ENCODE peak calls at places on chromosomes 1 and 21, in ten cellular contexts. X is astrocyte; J is BE2C; D is HAP-1; C is left lung; U is kidney epithelial cell; Y is retinal pigment epithelial cell; Z is endodermal cell; S is effector memory CD4-positive, alpha-beta T cell; P is lower leg skin. E is an unnamed sample.
A peak's percentile ranks its signal among the peaks of the same experiment; 100 is the strongest.

GRCh38 chr1:188070848-188071247 is 1242.1 kb downstream of the PLA2G4A start:
- DNase-seq in X (no peak), J (no peak), D (no peak), C (no peak), U (no peak), Y (no peak), Z (peak; percentile 69), S (no peak), P (no peak), E (no peak)

GRCh38 chr1:11648732-11649158 is 5.5 kb downstream of the FBXO2 start:
- DNase-seq in X (no peak), J (no peak), D (no peak), C (no peak), U (no peak), Y (no peak), Z (peak; percentile 89), S (peak; percentile 23), P (no peak), E (no peak)

GRCh38 chr1:43881415-43881814 is 52.2 kb upstream of the ARTN start:
- DNase-seq in X (no peak), J (peak; percentile 41), D (no peak), C (no peak), U (no peak), Y (no peak), Z (peak; percentile 75), S (no peak), P (no peak), E (peak; percentile 14)

GRCh38 chr1:59096501-59096900 is 200.4 kb upstream of the FGGY start:
- DNase-seq in X (no peak), J (no peak), D (no peak), C (no peak), U (no peak), Y (no peak), Z (no peak), S (no peak), P (no peak), E (no peak)

GRCh38 chr1:39434797-39435395 is 56.5 kb upstream of the BMP8A start:
- DNase-seq in X (peak; percentile 47), J (no peak), D (no peak), C (no peak), U (peak; percentile 45), Y (no peak), Z (no peak), S (no peak), P (no peak), E (no peak)

GRCh38 chr1:29650476-29650875 is 414.2 kb downstream of the PTPRU start:
- DNase-seq in X (no peak), J (no peak), D (no peak), C (no peak), U (no peak), Y (no peak), Z (peak; percentile 30), S (no peak), P (no peak), E (no peak)

GRCh38 chr1:67766117-67766978 is 66.9 kb downstream of the GNG12 start:
- DNase-seq in X (peak; percentile 92), J (peak; percentile 40), D (peak; percentile 51), C (peak; percentile 41), U (no peak), Y (peak; percentile 73), Z (peak; percentile 70), S (no peak), P (peak; percentile 44), E (peak; percentile 96)

GRCh38 chr21:34112316-34113033 is 39.1 kb downstream of the MRPS6 start:
- DNase-seq in X (peak; percentile 55), J (no peak), D (no peak), C (no peak), U (no peak), Y (no peak), Z (no peak), S (no peak), P (no peak), E (no peak)

GRCh38 chr1:41330588-41331545 is 30.4 kb upstream of the FOXO6 start:
- DNase-seq in X (no peak), J (no peak), D (peak; percentile 41), C (no peak), U (no peak), Y (no peak), Z (peak; percentile 91), S (no peak), P (peak; percentile 9), E (no peak)

GRCh38 chr1:229952135-229952534 is 114.9 kb upstream of the GALNT2 start:
- DNase-seq in X (no peak), J (no peak), D (no peak), C (no peak), U (no peak), Y (no peak), Z (no peak), S (no peak), P (no peak), E (no peak)

GRCh38 chr1:204623894-204624361 is 61.6 kb downstream of the LRRN2 start:
- DNase-seq in X (no peak), J (peak; percentile 83), D (no peak), C (no peak), U (no peak), Y (no peak), Z (peak; percentile 81), S (no peak), P (no peak), E (no peak)

GRCh38 chr1:67338642-67339041 is 31.0 kb downstream of the IL12RB2 start:
- DNase-seq in X (no peak), J (no peak), D (no peak), C (no peak), U (no peak), Y (no peak), Z (no peak), S (no peak), P (no peak), E (peak; percentile 10)

GRCh38 chr1:202010042-202011015 is at the start of gene ELF3:
- DNase-seq in X (no peak), J (no peak), D (no peak), C (peak; percentile 86), U (peak; percentile 97), Y (no peak), Z (peak; percentile 97), S (no peak), P (no peak), E (no peak)

DNA sequence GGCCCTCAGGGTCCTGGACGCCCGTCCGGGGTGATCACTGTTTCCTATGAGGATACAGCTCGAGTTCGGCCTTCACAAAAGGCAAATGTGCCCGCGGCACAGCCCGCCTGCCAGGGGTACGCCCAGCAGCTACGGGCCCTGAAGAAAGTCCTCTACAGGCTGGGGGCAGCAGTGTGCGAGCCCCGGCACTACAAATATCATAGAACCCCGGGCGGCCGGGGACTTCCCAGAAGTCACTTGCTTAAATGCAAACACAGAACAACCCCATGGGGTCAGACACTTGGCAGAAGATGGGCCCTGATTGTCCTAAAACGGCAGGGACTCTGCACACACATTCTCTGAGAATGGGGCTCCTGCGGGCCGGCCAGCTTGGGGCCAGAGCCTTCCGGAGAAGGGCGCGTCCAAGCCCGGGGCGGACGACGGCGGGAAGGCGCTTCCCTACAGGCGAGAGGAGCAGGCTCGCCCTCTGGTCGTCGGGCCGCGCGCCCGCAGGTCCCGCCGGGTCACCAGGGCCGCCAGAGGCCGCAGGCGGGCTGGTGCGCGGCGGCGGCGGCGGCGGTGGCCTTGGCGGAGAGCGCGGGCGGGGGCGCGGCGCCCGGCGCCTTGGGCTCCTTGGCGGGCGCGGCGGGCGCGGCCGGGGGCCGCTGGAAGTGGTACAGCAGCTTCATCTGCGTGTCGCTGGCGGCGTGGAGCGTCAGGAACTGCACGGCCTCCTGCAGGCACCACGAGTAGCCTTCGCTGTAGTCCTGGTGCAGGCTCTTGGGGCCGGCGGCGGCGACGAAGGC is 905 bp downstream of the HES5 start:
- DNase-seq in X (no peak), J (no peak), D (no peak), C (no peak), U (no peak), Y (no peak), Z (peak; percentile 92), S (no peak), P (no peak), E (no peak)
- H3K4me3 ChIP-seq in X (no peak overlapping the region), J (no peak overlapping the region), D (no peak overlapping the region), C (peak overlapping the region; percentile 27), U (no peak overlapping the region), Y (no peak overlapping the region), Z (no peak overlapping the region), S (peak overlapping the region; percentile 29), P (no peak overlapping the region), E (no peak overlapping the region)

DNA sequence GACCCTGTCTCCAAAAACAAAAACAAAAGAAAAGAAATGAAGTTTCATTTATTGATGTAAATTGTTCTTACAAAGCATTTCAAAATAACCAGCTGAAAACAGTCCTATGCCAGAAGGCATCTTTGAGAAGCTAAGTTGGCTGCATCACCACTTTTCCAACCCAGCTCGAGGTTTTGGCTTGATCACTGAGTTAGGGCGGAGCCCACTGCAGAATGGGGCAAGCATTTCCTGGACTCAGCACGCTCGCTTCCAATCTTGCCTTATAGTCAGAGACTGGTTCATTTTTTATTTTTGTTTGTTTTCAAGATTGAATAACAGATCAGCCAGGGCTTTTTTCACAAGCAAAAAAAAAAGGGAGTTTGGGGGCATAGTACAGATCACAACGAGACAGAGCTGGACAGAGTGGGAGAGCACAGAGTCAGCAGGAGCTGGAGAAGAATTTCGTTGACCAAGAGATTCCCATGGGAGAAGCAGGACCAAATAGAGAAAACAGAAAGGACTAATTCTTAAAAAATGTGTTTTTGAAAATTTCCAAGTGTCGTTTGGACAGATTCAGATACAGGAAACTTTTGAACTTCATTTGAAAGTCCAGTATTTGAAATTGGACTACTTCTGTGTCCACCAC is 23.5 kb upstream of the COL6A1 start:
- DNase-seq in X (no peak), J (no peak), D (no peak), C (no peak), U (no peak), Y (no peak), Z (no peak), S (no peak), P (peak; percentile 71), E (peak; percentile 69)
- H3K4me3 ChIP-seq in X (no peak overlapping the region), J (no peak overlapping the region), D (no peak overlapping the region), C (no peak overlapping the region), U (no peak overlapping the region), Y (no peak overlapping the region), Z (no peak overlapping the region), S (no peak overlapping the region), P (no peak overlapping the region), E (peak overlapping the region; percentile 19)

DNA sequence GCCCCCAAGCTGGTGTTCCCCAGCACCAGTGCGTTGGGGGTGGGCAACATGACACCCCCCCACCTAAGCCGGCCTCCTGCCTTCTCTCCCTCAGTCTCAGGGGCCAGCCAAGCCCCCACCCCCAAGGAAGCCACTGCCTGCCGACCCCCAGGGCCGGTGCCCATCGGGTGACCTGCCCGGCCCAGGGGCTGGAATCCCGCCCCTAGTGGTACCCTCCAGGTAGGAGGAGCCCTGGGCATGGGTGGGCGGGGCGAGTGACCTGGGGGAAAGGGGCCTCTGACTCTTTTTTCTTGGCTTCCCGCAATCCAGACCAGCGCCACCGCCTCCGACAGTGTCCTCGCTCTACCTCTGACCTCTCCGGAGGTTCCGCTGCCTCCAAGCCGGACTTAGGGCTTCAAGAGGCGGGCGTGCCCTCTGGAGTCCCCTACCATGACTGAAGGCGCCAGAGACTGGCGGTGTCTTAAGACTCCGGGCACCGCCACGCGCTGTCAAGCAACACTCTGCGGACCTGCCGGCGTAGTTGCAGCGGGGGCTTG is 1.3 kb upstream of the EFNA4 start:
- DNase-seq in X (no peak), J (peak; percentile 80), D (no peak), C (no peak), U (no peak), Y (no peak), Z (peak; percentile 94), S (no peak), P (no peak), E (no peak)
- H3K4me3 ChIP-seq in X (no peak overlapping the region), J (peak overlapping the region; percentile 69), D (no peak overlapping the region), C (no peak overlapping the region), U (no peak overlapping the region), Y (no peak overlapping the region), Z (no peak overlapping the region), S (peak overlapping the region; percentile 92), P (no peak overlapping the region), E (no peak overlapping the region)

GRCh38 chr21:26845066-26845749 is at the start of gene ADAMTS1:
- DNase-seq in X (peak; percentile 62), J (peak; percentile 97), D (peak; percentile 71), C (peak; percentile 86), U (no peak), Y (no peak), Z (peak; percentile 98), S (no peak), P (peak; percentile 83), E (peak; percentile 92)
- H3K4me3 ChIP-seq in X (peak within 1 kb of the TSS; percentile 86), J (peak within 1 kb of the TSS; percentile 95), D (peak within 1 kb of the TSS; percentile 51), C (peak within 1 kb of the TSS; percentile 43), U (peak within 1 kb of the TSS; percentile 83), Y (peak within 1 kb of the TSS; percentile 74), Z (peak within 1 kb of the TSS; percentile 93), S (peak within 1 kb of the TSS; percentile 31), P (peak within 1 kb of the TSS; percentile 70), E (peak within 1 kb of the TSS; percentile 89)

E was measured in foreskin fibroblast.